ENCODE peak calls at places on chromosomes 11 and 22, in seven cellular contexts. One of them, this sample, is unnamed.
A peak's percentile ranks its signal among the peaks of the same experiment; 100 is the strongest.

GRCh38 chr22:33325232-33326004 is 267.2 kb upstream of the SYN3 start:
- DNase-seq in amniotic stem cell: no peak
- DNase-seq in GF-D8: no peak
- DNase-seq in Kasumi-1: no peak
- DNase-seq in T47D: peak; percentile 37
- DNase-seq in body of pancreas: no peak
- DNase-seq in fibroblast of pulmonary artery: no peak
- DNase-seq in this sample: no peak

GRCh38 chr22:37300551-37301017 is 18.3 kb downstream of the CYTH4 start:
- DNase-seq in GF-D8: peak; percentile 86
- DNase-seq in fibroblast of pulmonary artery: no peak
- DNase-seq in Kasumi-1: peak; percentile 96
- DNase-seq in amniotic stem cell: no peak
- DNase-seq in T47D: no peak
- DNase-seq in body of pancreas: no peak
- DNase-seq in this sample: no peak

GRCh38 chr11:66883021-66883968 is 26.4 kb downstream of the LRFN4 start:
- DNase-seq in body of pancreas: peak; percentile 68
- DNase-seq in Kasumi-1: peak; percentile 42
- DNase-seq in GF-D8: no peak
- DNase-seq in T47D: no peak
- DNase-seq in amniotic stem cell: peak; percentile 30
- DNase-seq in fibroblast of pulmonary artery: peak; percentile 43
- DNase-seq in this sample: peak; percentile 77

GRCh38 chr22:29030618-29031235 is 30.9 kb downstream of the C22orf31 start:
- DNase-seq in fibroblast of pulmonary artery: peak; percentile 81
- DNase-seq in amniotic stem cell: no peak
- DNase-seq in T47D: no peak
- DNase-seq in GF-D8: no peak
- DNase-seq in body of pancreas: peak; percentile 95
- DNase-seq in Kasumi-1: no peak
- DNase-seq in this sample: peak; percentile 93

GRCh38 chr22:25641650-25642049 is 77.2 kb downstream of the GRK3 start:
- DNase-seq in Kasumi-1: no peak
- DNase-seq in amniotic stem cell: no peak
- DNase-seq in T47D: no peak
- DNase-seq in GF-D8: no peak
- DNase-seq in body of pancreas: no peak
- DNase-seq in fibroblast of pulmonary artery: no peak
- DNase-seq in this sample: no peak

GRCh38 chr11:78438298-78438975 is 20.8 kb upstream of the GAB2 start:
- DNase-seq in body of pancreas: no peak
- DNase-seq in Kasumi-1: no peak
- DNase-seq in fibroblast of pulmonary artery: no peak
- DNase-seq in GF-D8: no peak
- DNase-seq in T47D: no peak
- DNase-seq in amniotic stem cell: no peak
- DNase-seq in this sample: no peak

GRCh38 chr11:42319926-42320325 is 860.5 kb upstream of the LRRC4C start:
- DNase-seq in amniotic stem cell: no peak
- DNase-seq in body of pancreas: no peak
- DNase-seq in GF-D8: no peak
- DNase-seq in Kasumi-1: no peak
- DNase-seq in T47D: no peak
- DNase-seq in fibroblast of pulmonary artery: peak; percentile 29
- DNase-seq in this sample: no peak

GRCh38 chr11:27420217-27420616 is 52.4 kb downstream of the LGR4 start:
- DNase-seq in Kasumi-1: no peak
- DNase-seq in fibroblast of pulmonary artery: no peak
- DNase-seq in T47D: no peak
- DNase-seq in amniotic stem cell: no peak
- DNase-seq in GF-D8: no peak
- DNase-seq in body of pancreas: no peak
- DNase-seq in this sample: no peak

GRCh38 chr22:20312396-20313191 is 7.3 kb downstream of the DGCR6L start:
- DNase-seq in T47D: no peak
- DNase-seq in body of pancreas: no peak
- DNase-seq in amniotic stem cell: no peak
- DNase-seq in GF-D8: no peak
- DNase-seq in Kasumi-1: no peak
- DNase-seq in fibroblast of pulmonary artery: no peak
- DNase-seq in this sample: no peak

GRCh38 chr11:77517226-77517625 is 43.3 kb upstream of the PAK1 start:
- DNase-seq in GF-D8: no peak
- DNase-seq in fibroblast of pulmonary artery: no peak
- DNase-seq in Kasumi-1: no peak
- DNase-seq in body of pancreas: no peak
- DNase-seq in T47D: no peak
- DNase-seq in amniotic stem cell: no peak
- DNase-seq in this sample: no peak

GRCh38 chr11:116073854-116074837 is 569.9 kb upstream of the CADM1 start:
- DNase-seq in Kasumi-1: no peak
- DNase-seq in body of pancreas: no peak
- DNase-seq in fibroblast of pulmonary artery: no peak
- DNase-seq in amniotic stem cell: no peak
- DNase-seq in T47D: no peak
- DNase-seq in GF-D8: no peak
- DNase-seq in this sample: no peak

GRCh38 chr11:14645247-14645912 is 1.8 kb downstream of the PDE3B start:
- DNase-seq in fibroblast of pulmonary artery: peak; percentile 20
- DNase-seq in amniotic stem cell: no peak
- DNase-seq in T47D: no peak
- DNase-seq in Kasumi-1: peak; percentile 33
- DNase-seq in GF-D8: no peak
- DNase-seq in body of pancreas: no peak
- DNase-seq in this sample: peak; percentile 25

GRCh38 chr22:50437511-50438304 is 37.1 kb downstream of the SBF1 start:
- DNase-seq in GF-D8: no peak
- DNase-seq in Kasumi-1: no peak
- DNase-seq in fibroblast of pulmonary artery: no peak
- DNase-seq in T47D: no peak
- DNase-seq in body of pancreas: peak; percentile 9
- DNase-seq in amniotic stem cell: no peak
- DNase-seq in this sample: no peak

GRCh38 chr11:58075781-58076180 is 45.0 kb downstream of the OR6Q1 start:
- DNase-seq in T47D: no peak
- DNase-seq in amniotic stem cell: no peak
- DNase-seq in Kasumi-1: no peak
- DNase-seq in fibroblast of pulmonary artery: peak; percentile 20
- DNase-seq in GF-D8: no peak
- DNase-seq in body of pancreas: no peak
- DNase-seq in this sample: peak; percentile 10

GRCh38 chr11:10628506-10629236 is 60.2 kb upstream of the LYVE1 start:
- DNase-seq in T47D: no peak
- DNase-seq in amniotic stem cell: no peak
- DNase-seq in GF-D8: no peak
- DNase-seq in body of pancreas: no peak
- DNase-seq in fibroblast of pulmonary artery: no peak
- DNase-seq in Kasumi-1: no peak
- DNase-seq in this sample: no peak

GRCh38 chr22:32555546-32555945 is 80.9 kb downstream of the FBXO7 start:
- DNase-seq in T47D: no peak
- DNase-seq in fibroblast of pulmonary artery: no peak
- DNase-seq in Kasumi-1: no peak
- DNase-seq in GF-D8: no peak
- DNase-seq in amniotic stem cell: no peak
- DNase-seq in body of pancreas: no peak
- DNase-seq in this sample: no peak

GRCh38 chr22:28013611-28014010 is 94.6 kb upstream of the PITPNB start:
- DNase-seq in fibroblast of pulmonary artery: no peak
- DNase-seq in T47D: no peak
- DNase-seq in Kasumi-1: no peak
- DNase-seq in GF-D8: no peak
- DNase-seq in amniotic stem cell: no peak
- DNase-seq in body of pancreas: no peak
- DNase-seq in this sample: no peak

GRCh38 chr11:100855466-100856067 is 168.5 kb downstream of the ARHGAP42 start:
- DNase-seq in Kasumi-1: peak; percentile 75
- DNase-seq in fibroblast of pulmonary artery: peak; percentile 81
- DNase-seq in amniotic stem cell: peak; percentile 21
- DNase-seq in GF-D8: peak; percentile 4
- DNase-seq in body of pancreas: no peak
- DNase-seq in T47D: peak; percentile 11
- DNase-seq in this sample: peak; percentile 33

GRCh38 chr11:119052163-119052814 is 4.7 kb downstream of the HYOU1 start:
- DNase-seq in amniotic stem cell: no peak
- DNase-seq in fibroblast of pulmonary artery: no peak
- DNase-seq in body of pancreas: no peak
- DNase-seq in Kasumi-1: no peak
- DNase-seq in T47D: no peak
- DNase-seq in GF-D8: no peak
- DNase-seq in this sample: no peak

GRCh38 chr11:4797212-4797611 is 7.0 kb downstream of the OR52R1 start:
- DNase-seq in amniotic stem cell: no peak
- DNase-seq in Kasumi-1: no peak
- DNase-seq in GF-D8: no peak
- DNase-seq in T47D: no peak
- DNase-seq in fibroblast of pulmonary artery: no peak
- DNase-seq in body of pancreas: no peak
- DNase-seq in this sample: no peak

GRCh38 chr11:113289341-113290187 is 24.8 kb upstream of the TTC12 start:
- DNase-seq in GF-D8: no peak
- DNase-seq in T47D: peak; percentile 73
- DNase-seq in fibroblast of pulmonary artery: peak; percentile 64
- DNase-seq in amniotic stem cell: no peak
- DNase-seq in body of pancreas: peak; percentile 57
- DNase-seq in Kasumi-1: peak; percentile 15
- DNase-seq in this sample: peak; percentile 81

GRCh38 chr22:20131593-20131855 is at the start of gene ZDHHC8:
- DNase-seq in body of pancreas: peak; percentile 39
- DNase-seq in Kasumi-1: no peak
- DNase-seq in GF-D8: no peak
- DNase-seq in T47D: no peak
- DNase-seq in fibroblast of pulmonary artery: no peak
- DNase-seq in amniotic stem cell: no peak
- DNase-seq in this sample: no peak

GRCh38 chr11:1160231-1161101 is 2.7 kb downstream of the MUC5AC start:
- DNase-seq in fibroblast of pulmonary artery: no peak
- DNase-seq in GF-D8: no peak
- DNase-seq in T47D: no peak
- DNase-seq in amniotic stem cell: no peak
- DNase-seq in body of pancreas: no peak
- DNase-seq in Kasumi-1: no peak
- DNase-seq in this sample: no peak

GRCh38 chr22:40721266-40721665 is 42.0 kb downstream of the MCHR1 start:
- DNase-seq in GF-D8: no peak
- DNase-seq in T47D: no peak
- DNase-seq in fibroblast of pulmonary artery: peak; percentile 13
- DNase-seq in body of pancreas: no peak
- DNase-seq in Kasumi-1: no peak
- DNase-seq in amniotic stem cell: no peak
- DNase-seq in this sample: peak; percentile 59

GRCh38 chr22:44166877-44167276 is 13.8 kb upstream of the PARVG start:
- DNase-seq in T47D: no peak
- DNase-seq in GF-D8: no peak
- DNase-seq in body of pancreas: no peak
- DNase-seq in amniotic stem cell: no peak
- DNase-seq in fibroblast of pulmonary artery: no peak
- DNase-seq in Kasumi-1: no peak
- DNase-seq in this sample: no peak

GRCh38 chr22:33404723-33405122 is 346.5 kb upstream of the SYN3 start:
- DNase-seq in Kasumi-1: no peak
- DNase-seq in body of pancreas: no peak
- DNase-seq in fibroblast of pulmonary artery: no peak
- DNase-seq in T47D: no peak
- DNase-seq in GF-D8: no peak
- DNase-seq in amniotic stem cell: no peak
- DNase-seq in this sample: no peak

GRCh38 chr11:119422505-119423416 is at the start of gene THY1:
- DNase-seq in T47D: no peak
- DNase-seq in Kasumi-1: no peak
- DNase-seq in amniotic stem cell: peak; percentile 56
- DNase-seq in body of pancreas: no peak
- DNase-seq in fibroblast of pulmonary artery: no peak
- DNase-seq in GF-D8: no peak
- DNase-seq in this sample: peak; percentile 83

This sample was measured in foreskin fibroblast.